ENCODE peak calls at places on chromosomes 12 and 14, in four cellular contexts. Y is K562, E is HepG2, J is GM12878. C is an unnamed sample.
A peak's percentile ranks its signal among the peaks of the same experiment; 100 is the strongest.

GRCh38 chr12:47801904-47802246 is 17.8 kb downstream of the HDAC7 start:
- DNase-seq in Y (no peak), E (no peak), J (no peak), C (no peak)

GRCh38 chr12:42039146-42039545 is 105.5 kb downstream of the GXYLT1 start:
- DNase-seq in Y (peak; percentile 20), E (no peak), J (no peak), C (peak; percentile 23)

GRCh38 chr12:124304314-124304790 is 9.5 kb downstream of the RFLNA start:
- DNase-seq in Y (no peak), E (no peak), J (no peak), C (no peak)

GRCh38 chr14:50051106-50051505 is 65.3 kb downstream of the VCPKMT start:
- DNase-seq in Y (no peak), E (no peak), J (no peak), C (no peak)

GRCh38 chr14:84065811-84066210 is 1464.1 kb upstream of the FLRT2 start:
- DNase-seq in Y (no peak), E (no peak), J (no peak), C (no peak)

GRCh38 chr12:29220632-29221336 is 71.7 kb downstream of the FAR2 start:
- DNase-seq in Y (peak; percentile 76), E (no peak), J (no peak), C (peak; percentile 68)

GRCh38 chr12:38222011-38222410 is 94.6 kb upstream of the ALG10B start:
- DNase-seq in Y (no peak), E (no peak), J (no peak), C (no peak)

GRCh38 chr12:102120564-102120873 is 536 bp downstream of the PARPBP start:
- DNase-seq in Y (no peak), E (peak; percentile 0), J (no peak), C (no peak)

GRCh38 chr12:67661311-67662011 is 12.9 kb downstream of the DYRK2 start:
- DNase-seq in Y (no peak), E (no peak), J (no peak), C (no peak)

GRCh38 chr12:13100882-13101769 is 2.3 kb downstream of the GSG1 start:
- DNase-seq in Y (peak; percentile 65), E (peak; percentile 47), J (no peak), C (peak; percentile 67)

GRCh38 chr12:125797421-125798175 is 732.4 kb downstream of the AACS start:
- DNase-seq in Y (no peak), E (no peak), J (no peak), C (no peak)

GRCh38 chr14:54671537-54671936 is 104.6 kb downstream of the SAMD4A start:
- DNase-seq in Y (no peak), E (no peak), J (no peak), C (no peak)

GRCh38 chr14:20857630-20858261 is 33.4 kb upstream of the RNASE3 start:
- DNase-seq in Y (peak; percentile 71), E (peak; percentile 50), J (no peak), C (peak; percentile 22)

GRCh38 chr12:131454418-131455217 is 256.3 kb upstream of the SFSWAP start:
- DNase-seq in Y (peak; percentile 76), E (peak; percentile 60), J (no peak), C (peak; percentile 76)

GRCh38 chr14:97580923-97581495 is 783.8 kb downstream of the VRK1 start:
- DNase-seq in Y (no peak), E (no peak), J (no peak), C (no peak)

GRCh38 chr12:4107436-4107878 is 166.1 kb upstream of the CCND2 start:
- DNase-seq in Y (peak; percentile 67), E (peak; percentile 55), J (peak; percentile 86), C (peak; percentile 26)

GRCh38 chr14:73751157-73751691 is 37.0 kb upstream of the PNMA1 start:
- DNase-seq in Y (no peak), E (no peak), J (no peak), C (no peak)

GRCh38 chr12:65140738-65141137 is 19.6 kb upstream of the WIF1 start:
- DNase-seq in Y (no peak), E (no peak), J (no peak), C (no peak)

GRCh38 chr12:12553208-12553785 is 9.4 kb downstream of the DUSP16 start:
- DNase-seq in Y (no peak), E (no peak), J (no peak), C (no peak)

GRCh38 chr12:111785651-111786050 is 18.9 kb downstream of the ALDH2 start:
- DNase-seq in Y (no peak), E (no peak), J (no peak), C (no peak)

GRCh38 chr14:69485261-69485660 is 733 bp downstream of the PLEKHD1 start:
- DNase-seq in Y (no peak), E (no peak), J (no peak), C (no peak)

DNA sequence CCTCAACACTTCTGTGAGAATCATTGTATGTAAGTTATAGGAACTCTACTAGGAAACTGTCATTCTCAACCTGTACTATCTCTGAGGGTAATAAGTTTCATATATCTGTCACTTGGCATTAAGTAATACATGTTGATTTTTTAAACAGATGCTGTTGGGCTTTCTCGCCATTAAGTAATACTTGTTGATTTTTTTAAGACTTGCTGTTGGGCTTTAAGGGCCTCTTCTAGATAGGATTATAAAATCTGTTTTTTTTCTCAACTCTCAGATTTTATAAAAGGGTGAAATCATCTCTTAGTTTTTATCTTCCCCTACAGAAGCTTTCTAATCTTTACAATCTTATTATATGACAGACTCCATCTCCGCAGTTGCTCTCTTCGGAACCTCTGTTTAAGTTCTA is 5.6 kb downstream of the WASHC4 start:
- DNase-seq in Y (no peak), E (no peak), J (no peak), C (no peak)
- TF ChIP-seq SP1 in Y (no peak), E (no peak), J (no peak), C (no peak)

GRCh38 chr12:1918081-1918874 is at the start of gene CACNA2D4:
- DNase-seq in Y (peak; percentile 27), E (no peak), J (no peak), C (no peak)
- H3K27me3 ChIP-seq in Y (peaks cover 3% of the 10 kb centered on the region), E (peaks cover 49% of the 10 kb centered on the region), J (peaks cover 6% of the 10 kb centered on the region), C (no peaks in the 10 kb centered on the region)

GRCh38 chr14:103528512-103529382 is at the start of gene TRMT61A:
- DNase-seq in Y (peak; percentile 91), E (peak; percentile 92), J (no peak), C (peak; percentile 62)
- TF ChIP-seq REST in Y (no peak), E (no peak), J (no peak), C (no peak)

GRCh38 chr14:23406244-23406643 is 1.8 kb downstream of the MYH6 start:
- DNase-seq in Y (no peak), E (no peak), J (no peak), C (no peak)
- TF ChIP-seq SP1 in Y (no peak), E (no peak), J (no peak), C (no peak)

GRCh38 chr14:24806061-24806678 is 172.2 kb upstream of the GZMB start:
- DNase-seq in Y (peak; percentile 67), E (peak; percentile 88), J (peak; percentile 16), C (no peak)

GRCh38 chr14:24804813-24805212 is 170.8 kb upstream of the GZMB start:
- DNase-seq in Y (no peak), E (peak; percentile 85), J (no peak), C (no peak)

GRCh38 chr14:24813089-24813815 is 179.3 kb upstream of the GZMB start:
- DNase-seq in Y (no peak), E (no peak), J (no peak), C (no peak)

GRCh38 chr14:24808412-24808811 is 174.4 kb upstream of the GZMB start:
- DNase-seq in Y (no peak), E (no peak), J (no peak), C (no peak)

GRCh38 chr14:24809147-24809546 is 175.2 kb upstream of the GZMB start:
- DNase-seq in Y (no peak), E (no peak), J (no peak), C (no peak)
- H3K27me3 ChIP-seq in Y (no peaks in the 10 kb centered on the region), E (no peaks in the 10 kb centered on the region), J (no peaks in the 10 kb centered on the region), C (no peaks in the 10 kb centered on the region)

DNA sequence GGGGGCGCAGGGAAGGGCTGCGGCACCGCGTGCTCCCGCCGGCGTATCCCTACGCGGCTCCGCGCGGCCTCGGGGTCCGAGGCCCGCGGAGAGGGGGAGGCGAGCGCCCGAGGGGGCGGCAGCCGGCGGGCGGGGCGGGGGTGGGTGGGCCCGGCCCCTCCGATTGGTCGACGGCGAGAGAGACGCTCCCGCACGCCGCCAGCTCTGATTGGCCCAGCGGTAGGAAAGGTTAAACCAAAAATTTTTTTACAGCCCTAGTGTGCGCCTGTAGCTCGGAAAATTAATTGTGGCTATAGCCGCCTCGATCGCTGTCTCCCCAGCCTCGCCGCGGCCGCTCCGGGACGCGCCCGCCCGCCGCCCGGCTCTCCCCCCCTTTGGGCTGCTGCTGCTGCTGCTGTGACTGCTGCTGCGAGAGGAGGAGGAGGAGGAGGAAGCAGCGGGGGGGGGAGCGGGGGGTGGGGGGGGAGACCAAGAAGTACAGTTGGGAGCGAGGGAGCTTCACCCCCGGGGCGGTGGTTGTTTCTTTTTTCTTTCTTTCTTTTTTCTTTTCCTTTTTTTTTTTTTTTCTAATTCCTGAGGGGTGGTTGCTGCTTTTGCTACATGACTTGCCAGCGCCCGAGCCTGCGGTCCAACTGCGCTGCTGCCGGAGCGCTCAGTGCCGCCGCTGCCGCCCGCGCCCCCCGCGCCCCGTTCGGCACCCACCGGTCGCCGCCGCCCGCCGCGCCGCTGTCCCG is at the start of gene FOXG1:
- DNase-seq in Y (peak; percentile 79), E (no peak), J (no peak), C (no peak)
- TF ChIP-seq REST in Y (no peak), E (no peak), J (no peak), C (no peak)

GRCh38 chr12:110339184-110339952 is 58.3 kb downstream of the ATP2A2 start:
- DNase-seq in Y (no peak), E (no peak), J (no peak), C (no peak)

GRCh38 chr12:110335481-110336045 is 54.5 kb downstream of the ATP2A2 start:
- DNase-seq in Y (no peak), E (no peak), J (no peak), C (no peak)

GRCh38 chr12:110337912-110338710 is 57.1 kb downstream of the ATP2A2 start:
- DNase-seq in Y (no peak), E (peak; percentile 40), J (no peak), C (no peak)

GRCh38 chr12:110340706-110341105 is 59.7 kb downstream of the ATP2A2 start:
- DNase-seq in Y (no peak), E (no peak), J (no peak), C (no peak)

GRCh38 chr12:110338754-110339153 is 57.7 kb downstream of the ATP2A2 start:
- DNase-seq in Y (peak; percentile 27), E (no peak), J (no peak), C (peak; percentile 7)
- TF ChIP-seq SP1 in Y (no peak), E (no peak), J (no peak), C (no peak)

GRCh38 chr14:23174785-23175184 is 8.7 kb downstream of the SLC7A8 start:
- DNase-seq in Y (no peak), E (no peak), J (no peak), C (no peak)
- H3K27me3 ChIP-seq in Y (no peaks in the 10 kb centered on the region), E (peaks cover 34% of the 10 kb centered on the region), J (no peaks in the 10 kb centered on the region), C (no peaks in the 10 kb centered on the region)

C was measured in HCT116.